ENCODE peak calls at places on chromosomes 1 and 21, in ten cellular contexts. Z is mesothelial cell of epicardium; W is Calu3; X is left lung; G is amniotic epithelial cell; C is activated naive CD4-positive, alpha-beta T cell treated with Interleukin-2 at 50 U/mL for 16 hours; S is keratinocyte; M is HT1080; V is COR-L47; K is ecto neural progenitor cell. H is an unnamed sample.

GRCh38 chr1:160007577-160008200 is 24.1 kb downstream of the PIGM start:
- DNase-seq in Z (no peak), W (no peak), X (no peak), G (peak), C (no peak), S (no peak), M (peak), V (no peak), K (no peak), H (no peak)

GRCh38 chr1:96559707-96560588 is 161.6 kb upstream of the PTBP2 start:
- DNase-seq in Z (no peak), W (peak), X (no peak), G (peak), C (no peak), S (peak), M (peak), V (no peak), K (no peak), H (no peak)

GRCh38 chr1:10459185-10459584 is 9.4 kb downstream of the CORT start:
- DNase-seq in Z (no peak), W (peak), X (no peak), G (peak), C (no peak), S (peak), M (peak), V (no peak), K (no peak), H (no peak)

GRCh38 chr1:91526496-91526895 is 25.8 kb downstream of the CDC7 start:
- DNase-seq in Z (no peak), W (no peak), X (no peak), G (peak), C (no peak), S (no peak), M (no peak), V (no peak), K (no peak), H (no peak)

GRCh38 chr21:36156815-36157670 is at the start of gene DOP1B:
- DNase-seq in Z (no peak), W (no peak), X (no peak), G (no peak), C (peak), S (no peak), M (no peak), V (peak), K (no peak), H (no peak)

GRCh38 chr1:94411217-94411616 is 7.0 kb upstream of the ABCD3 start:
- DNase-seq in Z (no peak), W (no peak), X (no peak), G (no peak), C (no peak), S (no peak), M (no peak), V (no peak), K (no peak), H (no peak)

GRCh38 chr1:36653850-36654249 is 171.1 kb upstream of the CSF3R start:
- DNase-seq in Z (no peak), W (no peak), X (no peak), G (no peak), C (no peak), S (no peak), M (peak), V (no peak), K (no peak), H (no peak)

GRCh38 chr1:93288558-93288957 is 57.1 kb upstream of the DR1 start:
- DNase-seq in Z (no peak), W (no peak), X (no peak), G (peak), C (no peak), S (no peak), M (no peak), V (peak), K (no peak), H (no peak)

GRCh38 chr1:218164930-218165686 is 120.0 kb upstream of the RRP15 start:
- DNase-seq in Z (no peak), W (peak), X (peak), G (no peak), C (no peak), S (no peak), M (no peak), V (peak), K (peak), H (peak)

GRCh38 chr1:18010945-18011344 is 96.7 kb upstream of the IGSF21 start:
- DNase-seq in Z (no peak), W (no peak), X (no peak), G (no peak), C (no peak), S (no peak), M (no peak), V (no peak), K (no peak), H (no peak)

GRCh38 chr21:45982256-45982757 is 737 bp downstream of the COL6A1 start:
- DNase-seq in Z (peak), W (no peak), X (peak), G (no peak), C (no peak), S (no peak), M (no peak), V (no peak), K (peak), H (peak)

GRCh38 chr1:30518696-30519095 is 204.7 kb downstream of the MATN1 start:
- DNase-seq in Z (no peak), W (no peak), X (no peak), G (no peak), C (no peak), S (no peak), M (no peak), V (no peak), K (no peak), H (no peak)

GRCh38 chr1:168653567-168653966 is 75.4 kb downstream of the DPT start:
- DNase-seq in Z (no peak), W (no peak), X (no peak), G (no peak), C (no peak), S (no peak), M (peak), V (no peak), K (no peak), H (no peak)

GRCh38 chr1:75053207-75053606 is 81.0 kb upstream of the LHX8 start:
- DNase-seq in Z (no peak), W (no peak), X (no peak), G (no peak), C (no peak), S (no peak), M (peak), V (peak), K (no peak), H (no peak)

GRCh38 chr21:42614811-42615342 is 38.5 kb upstream of the PDE9A start:
- DNase-seq in Z (no peak), W (peak), X (no peak), G (peak), C (peak), S (peak), M (peak), V (no peak), K (no peak), H (no peak)

GRCh38 chr1:89905391-89906058 is 84.7 kb downstream of the LRRC8D start:
- DNase-seq in Z (no peak), W (no peak), X (no peak), G (peak), C (no peak), S (no peak), M (no peak), V (no peak), K (no peak), H (no peak)

GRCh38 chr1:172642970-172643369 is 15.9 kb upstream of the FASLG start:
- DNase-seq in Z (no peak), W (peak), X (no peak), G (no peak), C (no peak), S (no peak), M (peak), V (peak), K (no peak), H (no peak)

GRCh38 chr1:64975740-64976139 is 9.4 kb upstream of the JAK1 start:
- DNase-seq in Z (no peak), W (no peak), X (no peak), G (no peak), C (no peak), S (no peak), M (no peak), V (no peak), K (no peak), H (no peak)

GRCh38 chr1:43687301-43688108 is 19.8 kb upstream of the ST3GAL3 start:
- DNase-seq in Z (no peak), W (no peak), X (no peak), G (no peak), C (no peak), S (no peak), M (no peak), V (no peak), K (no peak), H (no peak)

GRCh38 chr1:71101839-71102376 is 21.1 kb upstream of the ZRANB2 start:
- DNase-seq in Z (no peak), W (no peak), X (no peak), G (no peak), C (no peak), S (no peak), M (no peak), V (no peak), K (no peak), H (no peak)

GRCh38 chr1:98898901-98899300 is 105.8 kb downstream of the PLPPR5 start:
- DNase-seq in Z (no peak), W (no peak), X (no peak), G (no peak), C (no peak), S (no peak), M (peak), V (no peak), K (no peak), H (no peak)

GRCh38 chr1:202577381-202577780 is 132.9 kb downstream of the SYT2 start:
- DNase-seq in Z (no peak), W (no peak), X (no peak), G (peak), C (no peak), S (no peak), M (no peak), V (no peak), K (no peak), H (no peak)

GRCh38 chr1:171292799-171293198 is 21.2 kb upstream of the FMO4 start:
- DNase-seq in Z (no peak), W (no peak), X (no peak), G (no peak), C (no peak), S (no peak), M (no peak), V (no peak), K (no peak), H (no peak)

GRCh38 chr1:157252473-157252872 is 114.3 kb upstream of the ETV3 start:
- DNase-seq in Z (no peak), W (peak), X (no peak), G (no peak), C (no peak), S (no peak), M (peak), V (no peak), K (no peak), H (no peak)

GRCh38 chr21:37700641-37701202 is 215.5 kb downstream of the KCNJ6 start:
- DNase-seq in Z (no peak), W (peak), X (no peak), G (peak), C (no peak), S (peak), M (peak), V (peak), K (peak), H (no peak)

GRCh38 chr1:93751391-93752250 is 70.0 kb upstream of the BCAR3 start:
- DNase-seq in Z (no peak), W (no peak), X (no peak), G (no peak), C (no peak), S (no peak), M (no peak), V (no peak), K (no peak), H (no peak)

GRCh38 chr1:40382110-40382464 is 8.6 kb downstream of the SMAP2 start:
- DNase-seq in Z (no peak), W (no peak), X (no peak), G (no peak), C (no peak), S (no peak), M (no peak), V (no peak), K (no peak), H (no peak)

GRCh38 chr21:40586575-40586974 is 260.4 kb downstream of the DSCAM start:
- DNase-seq in Z (no peak), W (no peak), X (no peak), G (no peak), C (no peak), S (no peak), M (no peak), V (no peak), K (no peak), H (no peak)

GRCh38 chr1:8315573-8316475 is 2.1 kb upstream of the SLC45A1 start:
- DNase-seq in Z (no peak), W (peak), X (no peak), G (no peak), C (no peak), S (no peak), M (no peak), V (no peak), K (no peak), H (no peak)

GRCh38 chr1:20730690-20731056 is 1.8 kb downstream of the SH2D5 start:
- DNase-seq in Z (no peak), W (no peak), X (no peak), G (no peak), C (no peak), S (no peak), M (no peak), V (no peak), K (peak), H (no peak)

H was measured in activated B cell treated with CpG ODN at 0.5 μM for 24 hours.